ENCODE peak calls at places on chromosomes 11 and 22, in eight cellular contexts. S is activated naive CD4-positive, alpha-beta T cell treated with anti-CD3 and anti-CD28 coated beads, Interleukin-2, amount 50 U/mL, for 16 hours; Q is NCI-H2029; R is WTC11; B is GM04504; O is heart left ventricle; Y is midbrain; X is frontal cortex. E is an unnamed sample.

GRCh38 chr11:32088117-32088941 is 2.5 kb upstream of the RCN1 start:
- DNase-seq in S (peak; percentile 16), Q (peak; percentile 5), R (no peak), B (peak; percentile 58), O (peak; percentile 81), Y (no peak), X (peak; percentile 32), E (peak; percentile 69)

GRCh38 chr11:121237686-121238658 is 54.6 kb upstream of the SC5D start:
- DNase-seq in S (no peak), Q (no peak), R (no peak), B (peak; percentile 38), O (peak; percentile 25), Y (no peak), X (no peak), E (no peak)

GRCh38 chr11:96464695-96465307 is 75.0 kb downstream of the JRKL start:
- DNase-seq in S (no peak), Q (peak; percentile 61), R (no peak), B (peak; percentile 26), O (peak; percentile 12), Y (peak; percentile 87), X (peak; percentile 47), E (peak; percentile 24)

GRCh38 chr11:14566331-14567063 is 46.3 kb upstream of the PSMA1 start:
- DNase-seq in S (no peak), Q (no peak), R (no peak), B (no peak), O (no peak), Y (no peak), X (no peak), E (no peak)

GRCh38 chr22:40334060-40334459 is 12.2 kb upstream of the ADSL start:
- DNase-seq in S (no peak), Q (no peak), R (no peak), B (no peak), O (no peak), Y (no peak), X (no peak), E (no peak)

GRCh38 chr11:89457190-89457589 is 34.0 kb downstream of the NOX4 start:
- DNase-seq in S (no peak), Q (no peak), R (no peak), B (no peak), O (no peak), Y (no peak), X (no peak), E (no peak)

GRCh38 chr11:58567889-58568512 is 7.7 kb downstream of the LPXN start:
- DNase-seq in S (peak; percentile 78), Q (peak; percentile 38), R (peak; percentile 69), B (peak; percentile 28), O (peak; percentile 20), Y (peak; percentile 46), X (no peak), E (peak; percentile 17)

GRCh38 chr11:75214411-75214821 is 26.2 kb upstream of the TPBGL start:
- DNase-seq in S (peak; percentile 71), Q (peak; percentile 59), R (peak; percentile 97), B (peak; percentile 48), O (peak; percentile 80), Y (peak; percentile 24), X (peak; percentile 44), E (peak; percentile 59)

GRCh38 chr11:63769044-63769718 is 606 bp upstream of the ZFTA start:
- DNase-seq in S (peak; percentile 49), Q (no peak), R (peak; percentile 32), B (no peak), O (peak; percentile 42), Y (no peak), X (peak; percentile 56), E (no peak)

GRCh38 chr11:61814242-61814957 is 2.4 kb downstream of the FADS1 start:
- DNase-seq in S (no peak), Q (no peak), R (no peak), B (no peak), O (peak; percentile 66), Y (peak; percentile 72), X (peak; percentile 44), E (no peak)

GRCh38 chr22:42996646-42997365 is 18.1 kb downstream of the PACSIN2 start:
- DNase-seq in S (no peak), Q (no peak), R (no peak), B (no peak), O (no peak), Y (no peak), X (no peak), E (no peak)

GRCh38 chr22:22038178-22038880 is 55.7 kb upstream of the TOP3B start:
- DNase-seq in S (no peak), Q (no peak), R (no peak), B (no peak), O (no peak), Y (no peak), X (no peak), E (no peak)

GRCh38 chr11:398826-399225 is 4.8 kb downstream of the PKP3 start:
- DNase-seq in S (no peak), Q (no peak), R (no peak), B (no peak), O (no peak), Y (no peak), X (no peak), E (no peak)

GRCh38 chr11:59426361-59427067 is at the start of gene OR5A2:
- DNase-seq in S (no peak), Q (peak; percentile 3), R (peak; percentile 22), B (no peak), O (no peak), Y (no peak), X (no peak), E (no peak)

GRCh38 chr11:73564903-73565302 is 33.0 kb downstream of the FAM168A start:
- DNase-seq in S (no peak), Q (no peak), R (no peak), B (no peak), O (no peak), Y (no peak), X (no peak), E (no peak)

GRCh38 chr11:16382177-16382576 is 25.8 kb upstream of the SOX6 start:
- DNase-seq in S (no peak), Q (no peak), R (no peak), B (no peak), O (no peak), Y (no peak), X (no peak), E (no peak)

GRCh38 chr11:13105237-13105844 is 96.2 kb downstream of the RASSF10 start:
- DNase-seq in S (no peak), Q (peak; percentile 45), R (no peak), B (no peak), O (peak; percentile 47), Y (no peak), X (no peak), E (no peak)

GRCh38 chr22:46086577-46087335 is 63.6 kb upstream of the PPARA start:
- DNase-seq in S (no peak), Q (no peak), R (no peak), B (no peak), O (no peak), Y (no peak), X (no peak), E (no peak)

GRCh38 chr11:13966486-13966885 is 4.0 kb downstream of the SPON1 start:
- DNase-seq in S (no peak), Q (no peak), R (no peak), B (no peak), O (no peak), Y (no peak), X (no peak), E (no peak)

GRCh38 chr11:108588287-108588686 is 5.3 kb downstream of the EXPH5 start:
- DNase-seq in S (no peak), Q (no peak), R (no peak), B (no peak), O (no peak), Y (no peak), X (no peak), E (no peak)

GRCh38 chr11:111336582-111337256 is 38.4 kb downstream of the POU2AF3 start:
- DNase-seq in S (no peak), Q (no peak), R (no peak), B (peak; percentile 56), O (no peak), Y (no peak), X (no peak), E (no peak)

GRCh38 chr22:35684270-35684700 is 33.4 kb upstream of the APOL5 start:
- DNase-seq in S (no peak), Q (peak; percentile 13), R (peak; percentile 39), B (no peak), O (peak; percentile 12), Y (peak; percentile 8), X (no peak), E (no peak)